ENCODE peak calls at places on chromosomes 12 and 14, in eight cellular contexts. One of them, this sample, is unnamed.

GRCh38 chr12:13073191-13073590 is 29.0 kb downstream of the FAM234B start:
- DNase-seq in NCI-H774: no peak
- DNase-seq in DMS153: no peak
- DNase-seq in DMS53: no peak
- DNase-seq in aorta: no peak
- DNase-seq in AML-193: no peak
- DNase-seq in AG10803: peak; percentile 32
- DNase-seq in effector memory CD4-positive, alpha-beta T cell: no peak
- DNase-seq in this sample: no peak

GRCh38 chr12:68595246-68595645 is 15.5 kb upstream of the RAP1B start:
- DNase-seq in AG10803: no peak
- DNase-seq in effector memory CD4-positive, alpha-beta T cell: no peak
- DNase-seq in NCI-H774: no peak
- DNase-seq in DMS153: no peak
- DNase-seq in AML-193: no peak
- DNase-seq in DMS53: no peak
- DNase-seq in aorta: no peak
- DNase-seq in this sample: no peak

GRCh38 chr12:27383429-27384260 is 51.0 kb downstream of the BMAL2 start:
- DNase-seq in aorta: peak; percentile 83
- DNase-seq in DMS53: peak; percentile 93
- DNase-seq in NCI-H774: peak; percentile 63
- DNase-seq in AG10803: peak; percentile 85
- DNase-seq in DMS153: peak; percentile 12
- DNase-seq in AML-193: peak; percentile 38
- DNase-seq in effector memory CD4-positive, alpha-beta T cell: peak; percentile 20
- DNase-seq in this sample: peak; percentile 72

GRCh38 chr12:106106892-106107291 is 31.9 kb downstream of the NUAK1 start:
- DNase-seq in aorta: no peak
- DNase-seq in DMS53: no peak
- DNase-seq in NCI-H774: no peak
- DNase-seq in AML-193: no peak
- DNase-seq in DMS153: no peak
- DNase-seq in effector memory CD4-positive, alpha-beta T cell: no peak
- DNase-seq in AG10803: peak; percentile 87
- DNase-seq in this sample: peak; percentile 60

GRCh38 chr12:54967461-54967860 is 17.1 kb downstream of the TESPA1 start:
- DNase-seq in AML-193: no peak
- DNase-seq in DMS153: no peak
- DNase-seq in NCI-H774: no peak
- DNase-seq in aorta: no peak
- DNase-seq in effector memory CD4-positive, alpha-beta T cell: no peak
- DNase-seq in DMS53: no peak
- DNase-seq in AG10803: no peak
- DNase-seq in this sample: no peak

GRCh38 chr12:22321620-22322019 is 12.9 kb downstream of the ST8SIA1 start:
- DNase-seq in AG10803: peak; percentile 8
- DNase-seq in effector memory CD4-positive, alpha-beta T cell: no peak
- DNase-seq in NCI-H774: no peak
- DNase-seq in DMS153: no peak
- DNase-seq in AML-193: peak; percentile 92
- DNase-seq in DMS53: no peak
- DNase-seq in aorta: peak; percentile 59
- DNase-seq in this sample: peak; percentile 1

GRCh38 chr12:10027311-10028099 is 3.0 kb upstream of the CLEC9A start:
- DNase-seq in effector memory CD4-positive, alpha-beta T cell: no peak
- DNase-seq in DMS53: peak; percentile 25
- DNase-seq in AG10803: peak; percentile 80
- DNase-seq in AML-193: peak; percentile 99
- DNase-seq in aorta: no peak
- DNase-seq in DMS153: no peak
- DNase-seq in NCI-H774: no peak
- DNase-seq in this sample: no peak

GRCh38 chr12:50059440-50060119 is 2.2 kb downstream of the ASIC1 start:
- DNase-seq in AG10803: no peak
- DNase-seq in DMS53: no peak
- DNase-seq in DMS153: no peak
- DNase-seq in AML-193: peak; percentile 50
- DNase-seq in aorta: no peak
- DNase-seq in effector memory CD4-positive, alpha-beta T cell: no peak
- DNase-seq in NCI-H774: no peak
- DNase-seq in this sample: no peak

GRCh38 chr14:105937253-105938054 is 411.1 kb downstream of the TMEM121 start:
- DNase-seq in NCI-H774: no peak
- DNase-seq in effector memory CD4-positive, alpha-beta T cell: no peak
- DNase-seq in DMS153: no peak
- DNase-seq in AG10803: no peak
- DNase-seq in AML-193: no peak
- DNase-seq in DMS53: no peak
- DNase-seq in aorta: no peak
- DNase-seq in this sample: peak; percentile 51

GRCh38 chr14:33114331-33114730 is 175.7 kb downstream of the NPAS3 start:
- DNase-seq in NCI-H774: no peak
- DNase-seq in AG10803: peak; percentile 31
- DNase-seq in effector memory CD4-positive, alpha-beta T cell: no peak
- DNase-seq in DMS153: no peak
- DNase-seq in aorta: no peak
- DNase-seq in AML-193: no peak
- DNase-seq in DMS53: no peak
- DNase-seq in this sample: no peak

GRCh38 chr12:15044461-15044860 is 71.6 kb downstream of the PDE6H start:
- DNase-seq in effector memory CD4-positive, alpha-beta T cell: no peak
- DNase-seq in aorta: no peak
- DNase-seq in DMS153: no peak
- DNase-seq in NCI-H774: no peak
- DNase-seq in AG10803: peak; percentile 45
- DNase-seq in AML-193: no peak
- DNase-seq in DMS53: no peak
- DNase-seq in this sample: no peak

GRCh38 chr12:12723681-12724420 is 6.7 kb downstream of the CDKN1B start:
- DNase-seq in aorta: peak; percentile 72
- DNase-seq in AG10803: peak; percentile 26
- DNase-seq in DMS53: peak; percentile 86
- DNase-seq in AML-193: no peak
- DNase-seq in effector memory CD4-positive, alpha-beta T cell: no peak
- DNase-seq in NCI-H774: no peak
- DNase-seq in DMS153: no peak
- DNase-seq in this sample: peak; percentile 58

GRCh38 chr12:108597559-108598471 is at the start of gene TMEM119:
- DNase-seq in DMS53: peak; percentile 36
- DNase-seq in AG10803: peak; percentile 88
- DNase-seq in DMS153: no peak
- DNase-seq in effector memory CD4-positive, alpha-beta T cell: no peak
- DNase-seq in NCI-H774: no peak
- DNase-seq in aorta: no peak
- DNase-seq in AML-193: no peak
- DNase-seq in this sample: peak; percentile 13

GRCh38 chr14:63515240-63515639 is 27.9 kb downstream of the PPP2R5E start:
- DNase-seq in AG10803: no peak
- DNase-seq in aorta: no peak
- DNase-seq in AML-193: no peak
- DNase-seq in DMS153: no peak
- DNase-seq in effector memory CD4-positive, alpha-beta T cell: no peak
- DNase-seq in NCI-H774: no peak
- DNase-seq in DMS53: no peak
- DNase-seq in this sample: no peak

GRCh38 chr14:92645841-92646478 is 102.5 kb downstream of the LGMN start:
- DNase-seq in AML-193: peak; percentile 55
- DNase-seq in NCI-H774: no peak
- DNase-seq in effector memory CD4-positive, alpha-beta T cell: no peak
- DNase-seq in AG10803: peak; percentile 93
- DNase-seq in DMS153: no peak
- DNase-seq in DMS53: no peak
- DNase-seq in aorta: no peak
- DNase-seq in this sample: no peak

GRCh38 chr12:52148541-52149181 is 43.2 kb downstream of the KRT80 start:
- DNase-seq in DMS53: peak; percentile 43
- DNase-seq in AML-193: no peak
- DNase-seq in AG10803: no peak
- DNase-seq in DMS153: peak; percentile 11
- DNase-seq in effector memory CD4-positive, alpha-beta T cell: no peak
- DNase-seq in NCI-H774: no peak
- DNase-seq in aorta: no peak
- DNase-seq in this sample: peak; percentile 93

GRCh38 chr14:22545842-22546721 is 42.9 kb downstream of the DAD1 start:
- DNase-seq in effector memory CD4-positive, alpha-beta T cell: no peak
- DNase-seq in DMS153: no peak
- DNase-seq in aorta: no peak
- DNase-seq in AG10803: peak; percentile 64
- DNase-seq in DMS53: no peak
- DNase-seq in AML-193: no peak
- DNase-seq in NCI-H774: no peak
- DNase-seq in this sample: no peak

GRCh38 chr12:27331299-27331926 is 1.2 kb upstream of the BMAL2 start:
- DNase-seq in AG10803: peak; percentile 89
- DNase-seq in aorta: no peak
- DNase-seq in DMS53: peak; percentile 57
- DNase-seq in effector memory CD4-positive, alpha-beta T cell: no peak
- DNase-seq in DMS153: no peak
- DNase-seq in AML-193: peak; percentile 68
- DNase-seq in NCI-H774: no peak
- DNase-seq in this sample: peak; percentile 24

GRCh38 chr14:81001447-81001846 is 46.0 kb downstream of the TSHR start:
- DNase-seq in effector memory CD4-positive, alpha-beta T cell: no peak
- DNase-seq in DMS153: no peak
- DNase-seq in aorta: no peak
- DNase-seq in AML-193: no peak
- DNase-seq in DMS53: no peak
- DNase-seq in NCI-H774: no peak
- DNase-seq in AG10803: no peak
- DNase-seq in this sample: no peak

GRCh38 chr12:79988368-79988767 is 53.5 kb upstream of the PPP1R12A start:
- DNase-seq in DMS153: no peak
- DNase-seq in effector memory CD4-positive, alpha-beta T cell: no peak
- DNase-seq in AG10803: peak; percentile 43
- DNase-seq in AML-193: no peak
- DNase-seq in NCI-H774: no peak
- DNase-seq in aorta: no peak
- DNase-seq in DMS53: no peak
- DNase-seq in this sample: peak; percentile 88

GRCh38 chr12:95497031-95497430 is 23.1 kb downstream of the METAP2 start:
- DNase-seq in NCI-H774: no peak
- DNase-seq in DMS53: peak; percentile 81
- DNase-seq in aorta: no peak
- DNase-seq in DMS153: peak; percentile 46
- DNase-seq in effector memory CD4-positive, alpha-beta T cell: no peak
- DNase-seq in AG10803: no peak
- DNase-seq in AML-193: no peak
- DNase-seq in this sample: no peak

GRCh38 chr14:28746247-28746646 is 20.3 kb upstream of the FOXG1 start:
- DNase-seq in DMS53: no peak
- DNase-seq in DMS153: no peak
- DNase-seq in effector memory CD4-positive, alpha-beta T cell: no peak
- DNase-seq in AML-193: no peak
- DNase-seq in aorta: no peak
- DNase-seq in AG10803: no peak
- DNase-seq in NCI-H774: no peak
- DNase-seq in this sample: no peak

GRCh38 chr14:101224356-101225115 is 321.0 kb upstream of the RTL1 start:
- DNase-seq in aorta: peak; percentile 21
- DNase-seq in NCI-H774: no peak
- DNase-seq in effector memory CD4-positive, alpha-beta T cell: no peak
- DNase-seq in AML-193: no peak
- DNase-seq in AG10803: no peak
- DNase-seq in DMS153: no peak
- DNase-seq in DMS53: no peak
- DNase-seq in this sample: no peak

GRCh38 chr12:4027412-4027811 is 154.2 kb upstream of the PARP11 start:
- DNase-seq in aorta: no peak
- DNase-seq in NCI-H774: no peak
- DNase-seq in AML-193: no peak
- DNase-seq in AG10803: no peak
- DNase-seq in DMS53: peak; percentile 87
- DNase-seq in DMS153: no peak
- DNase-seq in effector memory CD4-positive, alpha-beta T cell: peak; percentile 17
- DNase-seq in this sample: no peak

GRCh38 chr12:11794311-11794710 is 144.8 kb downstream of the ETV6 start:
- DNase-seq in DMS53: no peak
- DNase-seq in aorta: no peak
- DNase-seq in DMS153: no peak
- DNase-seq in effector memory CD4-positive, alpha-beta T cell: no peak
- DNase-seq in AG10803: no peak
- DNase-seq in AML-193: no peak
- DNase-seq in NCI-H774: no peak
- DNase-seq in this sample: no peak

GRCh38 chr12:24881227-24881626 is 67.7 kb downstream of the BCAT1 start:
- DNase-seq in DMS153: no peak
- DNase-seq in aorta: no peak
- DNase-seq in AG10803: no peak
- DNase-seq in AML-193: no peak
- DNase-seq in effector memory CD4-positive, alpha-beta T cell: no peak
- DNase-seq in DMS53: no peak
- DNase-seq in NCI-H774: no peak
- DNase-seq in this sample: no peak

GRCh38 chr12:64186789-64187188 is 35.3 kb downstream of the KICS2 start:
- DNase-seq in effector memory CD4-positive, alpha-beta T cell: no peak
- DNase-seq in NCI-H774: no peak
- DNase-seq in AML-193: no peak
- DNase-seq in AG10803: no peak
- DNase-seq in DMS153: no peak
- DNase-seq in aorta: no peak
- DNase-seq in DMS53: no peak
- DNase-seq in this sample: no peak

GRCh38 chr14:27228053-27228452 is 630.2 kb upstream of the NOVA1 start:
- DNase-seq in NCI-H774: no peak
- DNase-seq in AML-193: no peak
- DNase-seq in AG10803: no peak
- DNase-seq in DMS53: no peak
- DNase-seq in aorta: no peak
- DNase-seq in DMS153: no peak
- DNase-seq in effector memory CD4-positive, alpha-beta T cell: no peak
- DNase-seq in this sample: no peak

GRCh38 chr14:23640524-23641141 is 4.5 kb downstream of the DHRS2 start:
- DNase-seq in DMS153: peak; percentile 60
- DNase-seq in AG10803: peak; percentile 65
- DNase-seq in DMS53: peak; percentile 6
- DNase-seq in aorta: no peak
- DNase-seq in NCI-H774: no peak
- DNase-seq in effector memory CD4-positive, alpha-beta T cell: no peak
- DNase-seq in AML-193: no peak
- DNase-seq in this sample: peak; percentile 68

GRCh38 chr14:100585448-100586152 is 1.6 kb downstream of the BEGAIN start:
- DNase-seq in DMS53: no peak
- DNase-seq in DMS153: no peak
- DNase-seq in NCI-H774: no peak
- DNase-seq in AG10803: no peak
- DNase-seq in effector memory CD4-positive, alpha-beta T cell: no peak
- DNase-seq in aorta: peak; percentile 20
- DNase-seq in AML-193: no peak
- DNase-seq in this sample: peak; percentile 67

GRCh38 chr12:100058482-100059029 is 73.8 kb upstream of the ANKS1B start:
- DNase-seq in DMS53: peak; percentile 19
- DNase-seq in effector memory CD4-positive, alpha-beta T cell: no peak
- DNase-seq in AML-193: no peak
- DNase-seq in AG10803: peak; percentile 91
- DNase-seq in NCI-H774: no peak
- DNase-seq in aorta: no peak
- DNase-seq in DMS153: no peak
- DNase-seq in this sample: no peak

GRCh38 chr12:52354197-52354596 is 13.1 kb downstream of the KRT85 start:
- DNase-seq in NCI-H774: no peak
- DNase-seq in aorta: no peak
- DNase-seq in effector memory CD4-positive, alpha-beta T cell: no peak
- DNase-seq in DMS153: no peak
- DNase-seq in AML-193: no peak
- DNase-seq in DMS53: no peak
- DNase-seq in AG10803: no peak
- DNase-seq in this sample: peak; percentile 97

GRCh38 chr12:49974231-49974675 is 1.5 kb downstream of the AQP6 start:
- DNase-seq in DMS153: no peak
- DNase-seq in DMS53: peak; percentile 82
- DNase-seq in effector memory CD4-positive, alpha-beta T cell: no peak
- DNase-seq in AML-193: no peak
- DNase-seq in aorta: peak; percentile 85
- DNase-seq in NCI-H774: no peak
- DNase-seq in AG10803: peak; percentile 64
- DNase-seq in this sample: peak; percentile 43